ENCODE peak calls at places on chromosomes 2 and 18, in six cellular contexts. F is tibial artery, H is heart right ventricle, G is neural progenitor cell, W is AG04450, U is Peyer's patch. T is an unnamed sample.

GRCh38 chr2:75500633-75501032 is 60.1 kb downstream of the EVA1A start:
- DNase-seq in F (no peak), H (no peak), G (no peak), W (no peak), U (no peak), T (no peak)

GRCh38 chr18:79802298-79802697 is 4.6 kb downstream of the KCNG2 start:
- DNase-seq in F (no peak), H (no peak), G (no peak), W (no peak), U (peak; percentile 26), T (no peak)

GRCh38 chr18:50877545-50878265 is 1.2 kb upstream of the ME2 start:
- DNase-seq in F (no peak), H (no peak), G (no peak), W (no peak), U (no peak), T (no peak)

GRCh38 chr2:110931648-110932047 is 189.1 kb upstream of the BCL2L11 start:
- DNase-seq in F (no peak), H (no peak), G (no peak), W (no peak), U (no peak), T (no peak)

GRCh38 chr18:58993260-58993659 is 128.6 kb downstream of the ZNF532 start:
- DNase-seq in F (no peak), H (peak; percentile 47), G (no peak), W (no peak), U (no peak), T (no peak)

GRCh38 chr2:110865188-110865587 is 132.8 kb downstream of the ACOXL start:
- DNase-seq in F (no peak), H (no peak), G (no peak), W (no peak), U (peak; percentile 40), T (no peak)

GRCh38 chr2:42064417-42064942 is 16.7 kb downstream of the PKDCC start:
- DNase-seq in F (no peak), H (no peak), G (no peak), W (peak; percentile 87), U (peak; percentile 63), T (no peak)

GRCh38 chr2:98923244-98923940 is 12.6 kb downstream of the CRACDL start:
- DNase-seq in F (no peak), H (no peak), G (no peak), W (no peak), U (no peak), T (no peak)

GRCh38 chr18:22489694-22490093 is 72.0 kb upstream of the CTAGE1 start:
- DNase-seq in F (no peak), H (no peak), G (no peak), W (no peak), U (no peak), T (no peak)

GRCh38 chr2:216535454-216535995 is 36.9 kb downstream of the RPL37A start:
- DNase-seq in F (peak; percentile 69), H (peak; percentile 78), G (no peak), W (peak; percentile 92), U (peak; percentile 53), T (no peak)

GRCh38 chr2:118040889-118041288 is 27.0 kb upstream of the CCDC93 start:
- DNase-seq in F (no peak), H (no peak), G (no peak), W (no peak), U (no peak), T (no peak)

GRCh38 chr2:191319181-191319580 is 74.0 kb downstream of the MYO1B start:
- DNase-seq in F (no peak), H (no peak), G (no peak), W (no peak), U (no peak), T (no peak)

DNA sequence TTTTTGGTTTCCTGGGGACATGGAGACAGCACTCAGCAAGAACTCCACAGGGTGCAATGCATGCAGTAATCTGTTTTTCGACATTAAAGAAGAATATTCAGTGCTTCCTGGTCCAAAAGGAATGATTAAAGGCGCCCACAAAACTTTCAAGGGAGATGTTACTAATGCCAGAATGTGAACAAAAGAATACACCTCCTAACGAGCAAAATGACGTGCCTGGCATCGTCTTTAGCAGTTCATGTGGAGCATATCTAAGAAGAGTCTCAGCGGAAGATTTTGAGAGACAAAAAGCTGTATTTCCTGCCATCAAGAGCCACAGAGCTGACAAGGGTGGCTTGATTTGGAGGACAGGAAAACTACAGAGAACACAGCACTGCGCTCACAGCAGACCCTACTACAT is 173.2 kb downstream of the EIPR1 start:
- DNase-seq in F (no peak), H (no peak), G (no peak), W (no peak), U (no peak), T (no peak)
- H3K27ac ChIP-seq in F (no peak overlapping the region), H (no peak overlapping the region), G (no peak overlapping the region), W (no peak overlapping the region), U (no peak overlapping the region), T (no peak overlapping the region)

GRCh38 chr2:34912084-34912483 is 1313.0 kb upstream of the FAM98A start:
- DNase-seq in F (no peak), H (no peak), G (no peak), W (no peak), U (no peak), T (no peak)

GRCh38 chr2:34910018-34910417 is 1310.9 kb upstream of the FAM98A start:
- DNase-seq in F (no peak), H (no peak), G (no peak), W (no peak), U (no peak), T (no peak)

DNA sequence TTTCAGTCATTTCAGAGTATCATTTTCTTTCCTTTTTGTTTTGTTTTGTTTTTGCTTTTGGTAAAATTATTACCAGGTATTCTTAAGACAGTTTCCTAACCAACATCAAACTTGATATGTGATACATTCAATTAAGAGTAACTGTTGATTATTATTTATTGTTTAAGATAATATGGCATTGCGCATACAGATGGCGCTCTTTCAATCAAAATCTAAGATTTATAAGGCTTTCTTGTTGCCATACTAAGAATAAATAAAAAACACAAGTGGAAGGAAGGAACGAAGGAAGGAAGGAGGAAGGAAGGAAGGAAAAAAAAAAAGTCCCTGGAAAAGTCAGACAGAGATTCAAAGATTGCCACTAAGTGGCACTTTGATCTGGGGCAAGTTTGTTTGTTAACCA is 1308.7 kb upstream of the FAM98A start:
- DNase-seq in F (no peak), H (no peak), G (no peak), W (no peak), U (no peak), T (no peak)
- TF ChIP-seq CTCF in F (no peak), H (no peak), G (peak; percentile 36), W (no peak), U (no peak), T (no peak)

DNA sequence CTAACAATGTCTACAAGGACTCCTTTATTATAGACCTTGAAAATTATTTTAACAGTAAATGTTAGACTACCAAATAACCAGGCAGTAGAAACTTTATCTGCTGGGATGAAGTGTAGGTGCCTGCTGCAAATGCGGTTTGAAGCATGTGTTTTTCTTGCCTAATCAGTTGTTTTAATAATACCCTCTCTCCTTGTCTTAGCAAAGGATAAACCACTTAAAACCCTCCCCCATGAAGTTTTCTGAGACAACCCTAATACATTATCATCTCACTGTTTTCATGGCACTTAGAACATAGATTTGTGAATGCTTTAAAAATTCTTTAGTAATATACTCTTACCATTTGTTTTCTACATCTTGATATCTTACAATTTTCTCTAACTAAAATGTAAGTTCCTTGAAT is 98.6 kb downstream of the ASXL3 start:
- DNase-seq in F (no peak), H (no peak), G (no peak), W (no peak), U (no peak), T (no peak)
- H3K27me3 ChIP-seq in F (no peaks in the 10 kb centered on the region), H (no peaks in the 10 kb centered on the region), G (no peaks in the 10 kb centered on the region), W (no peaks in the 10 kb centered on the region), U (no peaks in the 10 kb centered on the region), T (no peaks in the 10 kb centered on the region)

GRCh38 chr18:61606068-61606660 is 272.9 kb downstream of the CDH20 start:
- DNase-seq in F (peak; percentile 38), H (peak; percentile 46), G (peak; percentile 94), W (no peak), U (no peak), T (no peak)
- H3K27ac ChIP-seq in F (peak overlapping the region; percentile 41), H (peak overlapping the region; percentile 83), G (no peak overlapping the region), W (peak overlapping the region; percentile 78), U (peak overlapping the region; percentile 18), T (no peak overlapping the region)

GRCh38 chr2:85741811-85742507 is 11.8 kb upstream of the ATOH8 start:
- DNase-seq in F (peak; percentile 93), H (peak; percentile 51), G (peak; percentile 65), W (peak; percentile 89), U (peak; percentile 67), T (peak; percentile 83)
- TF ChIP-seq CTCF in F (no peak), H (no peak), G (no peak), W (no peak), U (no peak), T (no peak)

GRCh38 chr18:26652501-26652900 is 104.1 kb upstream of the KCTD1 start:
- DNase-seq in F (no peak), H (no peak), G (peak; percentile 13), W (no peak), U (no peak), T (no peak)
- H3K27me3 ChIP-seq in F (no peaks in the 10 kb centered on the region), H (no peaks in the 10 kb centered on the region), G (peaks cover 42% of the 10 kb centered on the region), W (peaks cover 33% of the 10 kb centered on the region), U (no peaks in the 10 kb centered on the region), T (no peaks in the 10 kb centered on the region)

T was measured in dorsolateral prefrontal cortex.